ENCODE peak calls at places on chromosomes 4 and X, in seven cellular contexts. One of them, this sample, is unnamed.

GRCh38 chrX:114162068-114162735 is 421.7 kb upstream of the HTR2C start:
- DNase-seq in EH: no peak
- DNase-seq in HL-60: peak
- DNase-seq in iPS-NIHi11: peak
- DNase-seq in type B pancreatic cell: no peak
- DNase-seq in OCI-LY7: no peak
- DNase-seq in NCI-H82: peak
- DNase-seq in this sample: no peak

GRCh38 chr4:94457692-94458106 is 6.0 kb downstream of the PDLIM5 start:
- DNase-seq in EH: peak
- DNase-seq in HL-60: no peak
- DNase-seq in iPS-NIHi11: peak
- DNase-seq in type B pancreatic cell: no peak
- DNase-seq in OCI-LY7: no peak
- DNase-seq in NCI-H82: peak
- DNase-seq in this sample: no peak

GRCh38 chrX:41064028-41064427 is 21.2 kb upstream of the USP9X start:
- DNase-seq in EH: peak
- DNase-seq in HL-60: no peak
- DNase-seq in iPS-NIHi11: no peak
- DNase-seq in type B pancreatic cell: no peak
- DNase-seq in OCI-LY7: no peak
- DNase-seq in NCI-H82: no peak
- DNase-seq in this sample: no peak

GRCh38 chr4:158856852-158857251 is 88.0 kb downstream of the FNIP2 start:
- DNase-seq in EH: peak
- DNase-seq in HL-60: no peak
- DNase-seq in iPS-NIHi11: peak
- DNase-seq in type B pancreatic cell: no peak
- DNase-seq in OCI-LY7: peak
- DNase-seq in NCI-H82: peak
- DNase-seq in this sample: no peak

GRCh38 chrX:107729558-107730297 is 45.9 kb downstream of the TSC22D3 start:
- DNase-seq in EH: no peak
- DNase-seq in HL-60: no peak
- DNase-seq in iPS-NIHi11: no peak
- DNase-seq in type B pancreatic cell: no peak
- DNase-seq in OCI-LY7: no peak
- DNase-seq in NCI-H82: peak
- DNase-seq in this sample: no peak

GRCh38 chr4:85607624-85608023 is 132.7 kb downstream of the ARHGAP24 start:
- DNase-seq in EH: no peak
- DNase-seq in HL-60: no peak
- DNase-seq in iPS-NIHi11: no peak
- DNase-seq in type B pancreatic cell: no peak
- DNase-seq in OCI-LY7: peak
- DNase-seq in NCI-H82: no peak
- DNase-seq in this sample: no peak

GRCh38 chrX:122582280-122582679 is 601.8 kb upstream of the GRIA3 start:
- DNase-seq in EH: peak
- DNase-seq in HL-60: no peak
- DNase-seq in iPS-NIHi11: no peak
- DNase-seq in type B pancreatic cell: no peak
- DNase-seq in OCI-LY7: no peak
- DNase-seq in NCI-H82: no peak
- DNase-seq in this sample: no peak

GRCh38 chr4:140870427-140870826 is 114.2 kb upstream of the TBC1D9 start:
- DNase-seq in EH: no peak
- DNase-seq in HL-60: no peak
- DNase-seq in iPS-NIHi11: no peak
- DNase-seq in type B pancreatic cell: no peak
- DNase-seq in OCI-LY7: no peak
- DNase-seq in NCI-H82: no peak
- DNase-seq in this sample: no peak